ENCODE peak calls at places on chromosomes 3 and 15, in six cellular contexts. I, X, D, Z, G and Q are unnamed samples. For H3K4me1, the result is how much of the 10 kb centered on the place peaks cover.

GRCh38 chr3:175103298-175103697 is 244.2 kb downstream of the NAALADL2 start:
- DNase-seq in I (no peak), X (no peak), D (no peak), Z (no peak), G (no peak), Q (no peak)

GRCh38 chr15:78077860-78078187 is 313 bp upstream of the TBC1D2B start:
- DNase-seq in I (no peak), X (no peak), D (no peak), Z (peak), G (no peak), Q (no peak)

GRCh38 chr3:169558371-169558770 is 105.1 kb downstream of the MECOM start:
- DNase-seq in I (no peak), X (no peak), D (no peak), Z (no peak), G (no peak), Q (no peak)

GRCh38 chr3:136752046-136752326 is 192 bp downstream of the STAG1 start:
- DNase-seq in I (no peak), X (no peak), D (no peak), Z (no peak), G (no peak), Q (no peak)

GRCh38 chr3:11717768-11718581 is 74.3 kb upstream of the VGLL4 start:
- DNase-seq in I (no peak), X (peak), D (no peak), Z (peak), G (no peak), Q (peak)

GRCh38 chr15:74417230-74417629 is 16.5 kb downstream of the SEMA7A start:
- DNase-seq in I (no peak), X (peak), D (peak), Z (peak), G (no peak), Q (no peak)

GRCh38 chr3:89184151-89184550 is 76.7 kb downstream of the EPHA3 start:
- DNase-seq in I (no peak), X (no peak), D (no peak), Z (no peak), G (no peak), Q (peak)

GRCh38 chr3:184334470-184335158 is 2.8 kb upstream of the FAM131A start:
- DNase-seq in I (no peak), X (peak), D (peak), Z (peak), G (no peak), Q (no peak)

GRCh38 chr15:67067930-67068542 is 2.6 kb downstream of the SMAD3 start:
- DNase-seq in I (no peak), X (peak), D (no peak), Z (peak), G (no peak), Q (no peak)

GRCh38 chr15:65099336-65099735 is 15.7 kb downstream of the UBAP1L start:
- DNase-seq in I (no peak), X (no peak), D (no peak), Z (no peak), G (no peak), Q (no peak)

GRCh38 chr15:68642491-68642845 is 63.7 kb downstream of the CORO2B start:
- DNase-seq in I (no peak), X (peak), D (no peak), Z (no peak), G (no peak), Q (no peak)

GRCh38 chr3:127811717-127812116 is 10.6 kb downstream of the MGLL start:
- DNase-seq in I (no peak), X (no peak), D (no peak), Z (no peak), G (no peak), Q (no peak)

GRCh38 chr15:48858401-48858800 is 19.5 kb upstream of the EID1 start:
- DNase-seq in I (no peak), X (peak), D (no peak), Z (peak), G (no peak), Q (peak)

GRCh38 chr15:39587910-39588530 is 7.1 kb downstream of the THBS1 start:
- DNase-seq in I (no peak), X (peak), D (no peak), Z (peak), G (no peak), Q (no peak)

GRCh38 chr15:85580914-85581313 is 200.5 kb downstream of the AKAP13 start:
- DNase-seq in I (no peak), X (no peak), D (peak), Z (no peak), G (no peak), Q (no peak)

GRCh38 chr15:69828181-69828828 is 269.4 kb downstream of the TLE3 start:
- DNase-seq in I (no peak), X (no peak), D (no peak), Z (no peak), G (no peak), Q (no peak)

GRCh38 chr3:170222647-170223541 is 670 bp downstream of the PRKCI start:
- DNase-seq in I (no peak), X (peak), D (peak), Z (peak), G (peak), Q (peak)

GRCh38 chr15:74373731-74374647 is 6.5 kb upstream of the CYP11A1 start:
- DNase-seq in I (peak), X (peak), D (peak), Z (peak), G (peak), Q (peak)

GRCh38 chr3:141405581-141405980 is 37.3 kb downstream of the ZBTB38 start:
- DNase-seq in I (no peak), X (peak), D (no peak), Z (peak), G (no peak), Q (no peak)

DNA sequence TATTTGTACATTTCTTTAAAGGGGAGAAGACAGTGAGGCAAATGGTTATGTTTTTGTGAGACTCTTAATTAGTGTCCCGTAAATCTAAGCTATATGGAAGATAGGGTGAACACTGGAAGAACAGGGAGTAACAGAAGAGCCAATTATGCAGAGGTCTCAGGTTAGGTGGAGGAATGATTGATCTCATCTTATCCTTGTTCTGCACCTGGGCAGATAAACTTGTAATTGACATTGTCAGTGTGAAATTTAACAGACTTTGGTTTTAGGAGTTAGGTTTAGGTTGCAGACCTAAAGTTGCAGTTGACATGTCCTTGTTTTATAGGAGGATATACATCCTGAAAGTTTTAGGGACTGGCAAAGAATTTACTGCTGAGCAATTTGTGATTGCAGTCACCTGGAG is 3.1 kb upstream of the TWF2 start:
- DNase-seq in I (no peak), X (no peak), D (no peak), Z (no peak), G (no peak), Q (no peak)
- H3K4me1 ChIP-seq in I (under half), X (under half), D (under half), Z (under half), G (half or more), Q (under half)

DNA sequence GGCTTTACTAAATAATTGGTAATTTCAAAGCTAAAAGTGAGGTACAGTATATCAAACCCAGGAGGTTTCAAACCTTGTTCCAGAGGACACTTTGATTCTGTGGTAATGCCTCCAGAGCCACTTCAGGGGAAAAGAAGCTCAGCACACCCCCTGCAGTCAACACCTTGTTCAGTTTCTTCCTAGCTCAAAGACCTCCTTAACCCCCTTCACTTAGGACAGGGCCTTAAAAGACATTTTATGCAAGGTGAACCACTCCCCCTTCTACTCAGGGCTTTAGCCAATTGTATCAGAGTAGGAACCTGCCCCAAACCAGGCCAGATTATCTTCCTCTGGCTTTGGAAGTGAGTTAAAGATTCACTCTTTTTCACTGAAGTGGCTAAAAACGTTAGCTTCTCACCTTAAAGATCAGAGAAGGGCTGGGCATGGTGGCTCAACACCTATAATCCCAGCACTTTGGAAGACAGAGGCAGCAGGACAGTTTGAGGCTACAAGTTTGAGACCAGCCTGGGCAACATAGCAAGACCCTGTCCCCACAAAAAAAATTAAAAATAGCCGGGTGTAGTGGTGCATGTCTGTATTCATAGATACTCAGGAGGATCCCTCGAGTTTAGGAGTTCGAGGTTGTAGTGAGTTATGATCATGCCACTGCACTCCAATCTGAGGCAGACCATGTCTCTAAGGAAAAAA is 3.4 kb downstream of the DENND6A start:
- DNase-seq in I (no peak), X (no peak), D (no peak), Z (no peak), G (no peak), Q (no peak)
- H3K4me3 ChIP-seq in I (no peak), X (no peak), D (no peak), Z (no peak), G (no peak), Q (no peak)

GRCh38 chr3:129181834-129182233 is 1.9 kb downstream of the CNBP start:
- DNase-seq in I (no peak), X (no peak), D (no peak), Z (no peak), G (no peak), Q (no peak)

GRCh38 chr3:129182390-129183180 is 1.1 kb downstream of the CNBP start:
- DNase-seq in I (no peak), X (peak), D (no peak), Z (peak), G (no peak), Q (no peak)

GRCh38 chr3:129183569-129184395 is at the start of gene CNBP:
- DNase-seq in I (peak), X (peak), D (peak), Z (peak), G (peak), Q (peak)

GRCh38 chr3:129184396-129184656 is 630 bp upstream of the CNBP start:
- DNase-seq in I (no peak), X (no peak), D (peak), Z (no peak), G (no peak), Q (peak)

GRCh38 chr3:129180461-129180860 is 3.2 kb downstream of the CNBP start:
- DNase-seq in I (no peak), X (no peak), D (no peak), Z (no peak), G (no peak), Q (no peak)
- H3K4me1 ChIP-seq in I (under half), X (under half), D (half or more), Z (under half), G (half or more), Q (under half)

GRCh38 chr3:152480282-152480953 is 211.7 kb downstream of the MBNL1 start:
- DNase-seq in I (no peak), X (no peak), D (no peak), Z (no peak), G (no peak), Q (no peak)
- H3K4me3 ChIP-seq in I (no peak), X (no peak), D (no peak), Z (no peak), G (no peak), Q (no peak)

GRCh38 chr15:31267161-31268107 is 59.2 kb upstream of the KLF13 start:
- DNase-seq in I (no peak), X (no peak), D (no peak), Z (no peak), G (no peak), Q (peak)
- H3K4me1 ChIP-seq in I (under half), X (under half), D (under half), Z (under half), G (under half), Q (half or more)

GRCh38 chr3:95725770-95726169 is 1088.6 kb upstream of the EPHA6 start:
- DNase-seq in I (no peak), X (no peak), D (no peak), Z (no peak), G (no peak), Q (no peak)

GRCh38 chr3:95719481-95719880 is 1094.9 kb upstream of the EPHA6 start:
- DNase-seq in I (no peak), X (no peak), D (no peak), Z (no peak), G (no peak), Q (no peak)

GRCh38 chr3:95717048-95717447 is 1097.3 kb upstream of the EPHA6 start:
- DNase-seq in I (no peak), X (no peak), D (no peak), Z (no peak), G (no peak), Q (no peak)

GRCh38 chr3:95718168-95718567 is 1096.2 kb upstream of the EPHA6 start:
- DNase-seq in I (no peak), X (no peak), D (no peak), Z (no peak), G (no peak), Q (no peak)

DNA sequence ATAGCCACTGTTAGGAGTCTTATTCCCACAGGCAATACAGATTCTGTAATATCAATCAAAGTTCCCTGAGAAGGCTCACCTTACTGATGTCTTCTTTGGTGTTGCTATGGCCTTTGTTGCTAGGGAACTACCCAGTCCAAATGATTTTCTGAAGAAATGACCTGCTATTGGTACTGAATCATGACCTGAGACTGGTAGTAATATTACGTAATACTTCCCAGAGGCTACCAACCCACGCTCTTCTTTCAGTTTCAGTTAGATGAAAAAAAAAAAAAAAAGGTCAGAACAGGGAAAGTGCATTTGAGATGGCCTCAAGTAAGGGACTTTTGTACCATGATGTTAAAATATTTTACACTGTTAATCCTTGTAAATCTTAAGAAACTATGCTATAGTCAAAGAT is 1092.5 kb upstream of the EPHA6 start:
- DNase-seq in I (no peak), X (no peak), D (no peak), Z (no peak), G (no peak), Q (no peak)
- H3K4me3 ChIP-seq in I (no peak), X (no peak), D (peak), Z (no peak), G (no peak), Q (no peak)